ENCODE peak calls at places on chromosomes 12 and 14, in eight cellular contexts. V, S, E, R, A, U, H and M are unnamed samples.

GRCh38 chr12:22190-22529 is 44.4 kb upstream of the IQSEC3 start:
- DNase-seq in V (no peak), S (no peak), E (no peak), R (no peak), A (no peak), U (no peak), H (no peak), M (no peak)

GRCh38 chr14:36279306-36280244 is 40.9 kb downstream of the MBIP start:
- DNase-seq in V (no peak), S (no peak), E (no peak), R (no peak), A (no peak), U (no peak), H (no peak), M (no peak)

GRCh38 chr12:128840862-128841468 is 12.3 kb upstream of the GLT1D1 start:
- DNase-seq in V (no peak), S (no peak), E (no peak), R (peak; percentile 8), A (no peak), U (no peak), H (no peak), M (no peak)

GRCh38 chr14:50830044-50830931 is 674 bp downstream of the NIN start:
- DNase-seq in V (no peak), S (peak; percentile 45), E (peak; percentile 41), R (no peak), A (peak; percentile 41), U (peak; percentile 75), H (peak; percentile 54), M (peak; percentile 46)

GRCh38 chr14:77508249-77508648 is 9.6 kb upstream of the ISM2 start:
- DNase-seq in V (no peak), S (peak; percentile 22), E (no peak), R (no peak), A (peak; percentile 75), U (no peak), H (no peak), M (no peak)

GRCh38 chr14:106875503-106875902 is 1349.1 kb downstream of the TMEM121 start:
- DNase-seq in V (no peak), S (no peak), E (no peak), R (no peak), A (no peak), U (peak; percentile 45), H (peak; percentile 30), M (no peak)

GRCh38 chr12:120264086-120264485 is 1.4 kb downstream of the PXN start:
- DNase-seq in V (no peak), S (no peak), E (no peak), R (no peak), A (no peak), U (no peak), H (no peak), M (peak; percentile 43)

GRCh38 chr12:67957383-67957782 is 31.9 kb upstream of the IFNG-AS1 start:
- DNase-seq in V (no peak), S (no peak), E (no peak), R (no peak), A (no peak), U (no peak), H (no peak), M (no peak)

GRCh38 chr14:91228112-91229004 is 16.1 kb downstream of the GPR68 start:
- DNase-seq in V (no peak), S (peak; percentile 74), E (peak; percentile 75), R (no peak), A (peak; percentile 73), U (peak; percentile 89), H (peak; percentile 65), M (peak; percentile 50)

GRCh38 chr12:75632452-75632851 is 121.0 kb upstream of the KRR1 start:
- DNase-seq in V (peak; percentile 24), S (peak; percentile 60), E (no peak), R (no peak), A (no peak), U (no peak), H (no peak), M (no peak)

GRCh38 chr12:6552140-6552551 is 3.7 kb downstream of the IFFO1 start:
- DNase-seq in V (no peak), S (no peak), E (no peak), R (no peak), A (no peak), U (no peak), H (no peak), M (no peak)

GRCh38 chr14:106044949-106045596 is 518.7 kb downstream of the TMEM121 start:
- DNase-seq in V (no peak), S (no peak), E (peak; percentile 6), R (no peak), A (no peak), U (peak; percentile 85), H (peak; percentile 75), M (peak; percentile 20)

GRCh38 chr12:43551971-43552559 is at the start of gene ADAMTS20:
- DNase-seq in V (no peak), S (peak; percentile 16), E (no peak), R (peak; percentile 91), A (no peak), U (no peak), H (no peak), M (no peak)

GRCh38 chr12:32296541-32296940 is 102.8 kb upstream of the FGD4 start:
- DNase-seq in V (no peak), S (no peak), E (no peak), R (no peak), A (no peak), U (no peak), H (no peak), M (no peak)

GRCh38 chr14:101665478-101666078 is 95.9 kb upstream of the PPP2R5C start:
- DNase-seq in V (peak; percentile 26), S (peak; percentile 33), E (no peak), R (no peak), A (peak; percentile 23), U (peak; percentile 32), H (peak; percentile 17), M (peak; percentile 72)

GRCh38 chr12:123024819-123025391 is 44.4 kb downstream of the ARL6IP4 start:
- DNase-seq in V (no peak), S (peak; percentile 52), E (no peak), R (peak; percentile 30), A (peak; percentile 66), U (no peak), H (no peak), M (no peak)

GRCh38 chr12:55972045-55972843 is 1.6 kb upstream of the RAB5B start:
- DNase-seq in V (no peak), S (peak; percentile 36), E (no peak), R (no peak), A (peak; percentile 53), U (no peak), H (no peak), M (peak; percentile 57)

GRCh38 chr12:129607293-129607692 is 296.5 kb downstream of the TMEM132D start:
- DNase-seq in V (peak; percentile 83), S (peak; percentile 90), E (no peak), R (no peak), A (no peak), U (no peak), H (no peak), M (no peak)

GRCh38 chr12:50326636-50327284 is 43.4 kb upstream of the LIMA1 start:
- DNase-seq in V (peak; percentile 45), S (peak; percentile 79), E (no peak), R (no peak), A (no peak), U (no peak), H (no peak), M (no peak)

GRCh38 chr12:110109037-110109836 is 14.9 kb upstream of the IFT81 start:
- DNase-seq in V (peak; percentile 100), S (peak; percentile 99), E (no peak), R (no peak), A (peak; percentile 100), U (no peak), H (no peak), M (no peak)

GRCh38 chr14:52467515-52468266 is 84.6 kb downstream of the TXNDC16 start:
- DNase-seq in V (no peak), S (no peak), E (no peak), R (no peak), A (no peak), U (no peak), H (no peak), M (no peak)

GRCh38 chr12:123242083-123242904 is 9.1 kb downstream of the MTRFR start:
- DNase-seq in V (no peak), S (no peak), E (no peak), R (no peak), A (no peak), U (peak; percentile 28), H (no peak), M (no peak)

GRCh38 chr14:73264080-73264895 is 27.0 kb downstream of the PAPLN start:
- DNase-seq in V (no peak), S (no peak), E (peak; percentile 19), R (no peak), A (no peak), U (no peak), H (no peak), M (no peak)

GRCh38 chr14:54654600-54654999 is 87.7 kb downstream of the SAMD4A start:
- DNase-seq in V (no peak), S (no peak), E (no peak), R (no peak), A (peak; percentile 24), U (no peak), H (no peak), M (no peak)

GRCh38 chr12:71661977-71662522 is 1.6 kb downstream of the ZFC3H1 start:
- DNase-seq in V (no peak), S (peak; percentile 30), E (no peak), R (no peak), A (peak; percentile 38), U (no peak), H (no peak), M (peak; percentile 35)

GRCh38 chr12:109549613-109550309 is 23.5 kb downstream of the MMAB start:
- DNase-seq in V (no peak), S (no peak), E (no peak), R (peak; percentile 37), A (no peak), U (no peak), H (no peak), M (no peak)